ENCODE peak calls at places on chromosome 18, in six cellular contexts. Y is pancreas, F is brain microvascular endothelial cell, A is thyroid gland, P is psoas muscle, O is thoracic aorta. G is an unnamed sample.

GRCh38 chr18:32238635-32239268 is 48.9 kb downstream of the MEP1B start:
- DNase-seq in Y (no peak), P (no peak), O (no peak), F (no peak), A (no peak), G (no peak)

GRCh38 chr18:23377669-23378469 is 75.2 kb upstream of the RIOK3 start:
- DNase-seq in F (peak), P (no peak), O (no peak), Y (no peak), A (no peak), G (no peak)

GRCh38 chr18:51391215-51391614 is 193.7 kb upstream of the MEX3C start:
- DNase-seq in P (no peak), O (no peak), A (no peak), Y (no peak), F (no peak), G (no peak)

GRCh38 chr18:58228176-58228575 is 184.2 kb downstream of the NEDD4L start:
- DNase-seq in Y (no peak), P (no peak), F (no peak), A (peak), O (no peak), G (no peak)

GRCh38 chr18:59691996-59692395 is 5.2 kb downstream of the CCBE1 start:
- DNase-seq in P (no peak), F (no peak), O (no peak), Y (no peak), A (no peak), G (no peak)

GRCh38 chr18:54950221-54950620 is 9.0 kb downstream of the CCDC68 start:
- DNase-seq in Y (no peak), P (no peak), O (no peak), F (no peak), A (no peak), G (no peak)

GRCh38 chr18:72336786-72337185 is 207.4 kb downstream of the CBLN2 start:
- DNase-seq in A (no peak), P (no peak), Y (no peak), F (no peak), O (no peak), G (no peak)

GRCh38 chr18:75582406-75582821 is 154.9 kb upstream of the SMIM21 start:
- DNase-seq in A (no peak), F (no peak), Y (no peak), P (no peak), O (no peak), G (no peak)

GRCh38 chr18:79681484-79682387 is 2.1 kb downstream of the CTDP1 start:
- DNase-seq in F (no peak), P (no peak), O (no peak), Y (no peak), A (no peak), G (no peak)

GRCh38 chr18:67731853-67732252 is 215.3 kb upstream of the DSEL start:
- DNase-seq in A (no peak), P (no peak), Y (no peak), F (no peak), O (no peak), G (no peak)

GRCh38 chr18:47683774-47684173 is 246.7 kb downstream of the SMAD2 start:
- DNase-seq in P (no peak), O (no peak), Y (no peak), A (no peak), F (no peak), G (no peak)

GRCh38 chr18:8895341-8895740 is 190.0 kb downstream of the MTCL1 start:
- DNase-seq in O (no peak), A (no peak), P (no peak), F (no peak), Y (no peak), G (no peak)

GRCh38 chr18:79690586-79691482 is 11.2 kb downstream of the CTDP1 start:
- DNase-seq in P (no peak), O (no peak), Y (no peak), A (no peak), F (no peak), G (peak)

GRCh38 chr18:53191634-53192033 is 851.6 kb downstream of the DCC start:
- DNase-seq in F (no peak), O (no peak), Y (no peak), A (no peak), P (no peak), G (no peak)

GRCh38 chr18:79333046-79333445 is 62.7 kb upstream of the NFATC1 start:
- DNase-seq in A (no peak), Y (no peak), F (no peak), O (no peak), P (no peak), G (no peak)

GRCh38 chr18:80178935-80179818 is 68.1 kb downstream of the PARD6G start:
- DNase-seq in P (no peak), Y (no peak), F (no peak), A (no peak), O (no peak), G (no peak)

GRCh38 chr18:9708057-9708881 is at the start of gene RAB31:
- DNase-seq in F (peak), A (peak), O (peak), Y (peak), P (peak), G (peak)

GRCh38 chr18:29191263-29191662 is 1014.3 kb upstream of the CDH2 start:
- DNase-seq in O (no peak), Y (no peak), P (no peak), A (no peak), F (no peak), G (no peak)

GRCh38 chr18:9851511-9851910 is 34.3 kb upstream of the TXNDC2 start:
- DNase-seq in P (no peak), Y (no peak), F (no peak), A (no peak), O (no peak), G (no peak)

GRCh38 chr18:7023581-7023980 is 94.0 kb downstream of the LAMA1 start:
- DNase-seq in A (no peak), F (no peak), O (no peak), Y (no peak), P (no peak), G (no peak)

GRCh38 chr18:58827886-58828285 is 36.8 kb upstream of the ZNF532 start:
- DNase-seq in Y (no peak), A (no peak), O (no peak), P (no peak), F (no peak), G (peak)

GRCh38 chr18:55694291-55694690 is 106.3 kb upstream of the TCF4 start:
- DNase-seq in F (no peak), Y (no peak), O (no peak), P (no peak), A (no peak), G (no peak)

GRCh38 chr18:79724299-79725080 is 44.9 kb downstream of the CTDP1 start:
- DNase-seq in A (no peak), O (no peak), P (no peak), Y (no peak), F (no peak), G (no peak)

GRCh38 chr18:8967573-8967972 is 134.9 kb upstream of the NDUFV2 start:
- DNase-seq in A (no peak), Y (no peak), O (no peak), P (no peak), F (no peak), G (no peak)

GRCh38 chr18:6624271-6624670 is 105.2 kb upstream of the ARHGAP28 start:
- DNase-seq in A (no peak), P (no peak), Y (no peak), F (peak), O (no peak), G (no peak)

GRCh38 chr18:45617284-45617683 is 2.0 kb downstream of the SLC14A2 start:
- DNase-seq in F (peak), P (peak), Y (peak), A (peak), O (peak), G (peak)

GRCh38 chr18:74963820-74964446 is 245.0 kb downstream of the PTGR3 start:
- DNase-seq in O (no peak), P (no peak), A (peak), F (peak), Y (no peak), G (no peak)

GRCh38 chr18:12606592-12607315 is 51.2 kb downstream of the SPIRE1 start:
- DNase-seq in A (no peak), Y (no peak), P (no peak), O (no peak), F (no peak), G (no peak)

GRCh38 chr18:13888317-13888716 is 27.0 kb downstream of the MC2R start:
- DNase-seq in Y (no peak), O (no peak), P (no peak), A (no peak), F (no peak), G (no peak)

GRCh38 chr18:40607741-40608140 is 1347.3 kb upstream of the PIK3C3 start:
- DNase-seq in O (no peak), Y (no peak), P (no peak), A (no peak), F (no peak), G (no peak)

GRCh38 chr18:54389143-54389505 is 31.4 kb downstream of the C18orf54 start:
- DNase-seq in Y (no peak), O (no peak), P (no peak), A (no peak), F (no peak), G (no peak)

GRCh38 chr18:78232196-78232595 is 747.4 kb upstream of the SALL3 start:
- DNase-seq in A (no peak), O (no peak), Y (no peak), F (no peak), P (no peak), G (no peak)

GRCh38 chr18:56789004-56789888 is 138.1 kb downstream of the WDR7 start:
- DNase-seq in F (peak), A (no peak), P (no peak), Y (no peak), O (no peak), G (no peak)

GRCh38 chr18:55014095-55014494 is 54.8 kb upstream of the CCDC68 start:
- DNase-seq in P (no peak), Y (no peak), F (no peak), A (no peak), O (no peak), G (no peak)

GRCh38 chr18:65425366-65425765 is 325.4 kb upstream of the CDH7 start:
- DNase-seq in Y (no peak), O (no peak), A (no peak), P (no peak), F (no peak), G (no peak)

GRCh38 chr18:8800445-8800844 is 95.1 kb downstream of the MTCL1 start:
- DNase-seq in P (no peak), A (no peak), O (no peak), F (peak), Y (no peak), G (no peak)

GRCh38 chr18:44130365-44130942 is 550.2 kb upstream of the SETBP1 start:
- DNase-seq in A (peak), Y (no peak), F (peak), O (no peak), P (no peak), G (no peak)

GRCh38 chr18:51039138-51040112 is 9.4 kb downstream of the SMAD4 start:
- DNase-seq in A (peak), P (no peak), F (peak), O (no peak), Y (peak), G (no peak)

GRCh38 chr18:23049698-23050373 is 85.4 kb upstream of the CABLES1 start:
- DNase-seq in Y (no peak), O (no peak), P (no peak), F (no peak), A (no peak), G (no peak)

GRCh38 chr18:35974181-35974580 is 1.7 kb downstream of the RMP24 start:
- DNase-seq in Y (no peak), F (no peak), O (no peak), A (no peak), P (no peak), G (no peak)

GRCh38 chr18:35969676-35970075 is 2.8 kb upstream of the RMP24 start:
- DNase-seq in A (no peak), O (no peak), F (no peak), Y (no peak), P (no peak), G (no peak)

GRCh38 chr18:35972197-35973000 is at the start of gene RMP24:
- DNase-seq in F (peak), Y (peak), A (peak), O (peak), P (peak), G (peak)

GRCh38 chr18:35971661-35972196 is 750 bp upstream of the RMP24 start:
- DNase-seq in Y (no peak), O (no peak), P (no peak), F (peak), A (peak), G (no peak)

DNA sequence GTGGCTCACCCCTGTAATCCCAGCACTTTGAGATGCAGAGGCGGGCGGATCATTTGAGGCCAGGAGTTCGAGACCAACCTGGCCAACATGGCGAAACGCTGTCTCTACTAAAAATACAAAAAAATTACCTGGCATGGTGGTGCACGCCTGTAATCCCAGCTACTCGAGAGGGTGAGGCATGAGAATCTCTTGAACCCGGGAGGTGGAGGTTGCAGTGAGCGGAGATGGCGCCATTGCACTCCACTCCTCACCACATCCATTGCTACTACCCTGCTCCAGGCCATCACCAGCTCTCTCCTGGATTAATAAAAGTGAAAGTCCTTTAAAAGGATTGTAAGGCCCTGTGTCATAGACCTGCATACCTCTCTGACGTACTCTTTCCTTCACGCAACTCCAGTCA is 1.2 kb downstream of the RMP24 start:
- DNase-seq in O (no peak), A (no peak), Y (no peak), P (no peak), F (no peak), G (no peak)
- TF ChIP-seq CTCF in O (no peak), A (no peak), Y (no peak), P (no peak), F (no peak), G (no peak)

GRCh38 chr18:3104190-3105054 is 91.5 kb upstream of the LPIN2 start:
- DNase-seq in F (no peak), P (no peak), A (no peak), Y (no peak), O (no peak), G (no peak)
- H3K27ac ChIP-seq in F (no peak), P (peak), A (no peak), Y (no peak), O (peak), G (no peak)

DNA sequence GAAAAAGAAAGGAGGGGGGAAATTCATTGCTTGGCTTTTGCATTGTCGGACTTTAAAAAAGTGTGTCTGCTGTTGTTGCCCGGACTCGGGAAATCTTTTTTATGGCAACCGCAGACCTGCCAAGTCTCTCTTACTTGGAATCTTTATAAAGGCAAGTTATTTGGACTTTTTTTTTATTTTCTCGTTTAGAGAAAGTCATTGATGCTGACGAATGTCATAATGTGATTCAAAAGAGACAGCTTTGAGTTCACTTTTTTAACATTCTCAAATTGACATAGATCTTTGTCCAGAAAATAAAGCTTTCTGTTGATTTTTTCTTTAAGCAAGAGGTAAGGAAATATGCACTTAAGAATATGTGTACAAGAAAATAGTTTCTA is 651 bp upstream of the ZNF521 start:
- DNase-seq in Y (no peak), O (no peak), F (no peak), A (no peak), P (no peak), G (no peak)
- H3K4me3 ChIP-seq in Y (peak), O (peak), F (peak), A (no peak), P (peak), G (peak)

DNA sequence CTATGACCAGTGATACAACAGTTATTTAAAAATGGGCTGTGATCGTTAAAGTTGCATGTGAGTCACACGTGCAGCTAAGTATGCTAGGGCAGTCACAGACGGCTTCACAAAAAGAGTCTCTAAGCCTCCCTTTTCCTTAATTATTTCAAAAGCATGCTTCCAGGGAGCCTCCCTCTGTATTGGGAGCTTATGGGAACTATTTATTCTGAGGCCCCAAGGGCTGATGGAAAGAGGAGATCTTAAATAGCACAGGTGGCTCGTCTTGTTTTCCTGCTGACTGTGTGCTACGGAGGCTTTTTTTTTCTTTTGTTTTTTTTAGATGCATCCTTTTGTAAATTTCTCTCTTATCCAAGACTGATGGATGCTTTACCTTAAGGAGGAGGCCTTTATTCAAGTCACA is 94.3 kb downstream of the ADCYAP1 start:
- DNase-seq in P (no peak), O (no peak), F (no peak), A (no peak), Y (no peak), G (no peak)
- TF ChIP-seq CTCF in P (no peak), O (no peak), F (no peak), A (no peak), Y (no peak), G (no peak)

GRCh38 chr18:63173983-63174382 is 145.6 kb downstream of the BCL2 start:
- DNase-seq in P (no peak), Y (no peak), A (no peak), F (no peak), O (no peak), G (no peak)

GRCh38 chr18:63162271-63163014 is 157.1 kb downstream of the BCL2 start:
- DNase-seq in Y (no peak), O (no peak), P (no peak), A (no peak), F (peak), G (no peak)

GRCh38 chr18:63166142-63166541 is 153.4 kb downstream of the BCL2 start:
- DNase-seq in Y (no peak), P (no peak), A (no peak), F (no peak), O (no peak), G (no peak)

GRCh38 chr18:63169853-63170252 is 149.7 kb downstream of the BCL2 start:
- DNase-seq in O (no peak), F (no peak), P (no peak), A (no peak), Y (no peak), G (no peak)

GRCh38 chr18:63168287-63168686 is 151.3 kb downstream of the BCL2 start:
- DNase-seq in A (no peak), F (no peak), P (no peak), O (no peak), Y (no peak), G (no peak)
- H3K27ac ChIP-seq in A (no peak), F (no peak), P (no peak), O (no peak), Y (no peak), G (no peak)

GRCh38 chr18:11407900-11408299 is 201.5 kb upstream of the SLC35G4 start:
- DNase-seq in F (peak), Y (no peak), O (no peak), A (no peak), P (no peak), G (no peak)
- H3K4me3 ChIP-seq in F (no peak), Y (no peak), O (no peak), A (no peak), P (no peak), G (no peak)

DNA sequence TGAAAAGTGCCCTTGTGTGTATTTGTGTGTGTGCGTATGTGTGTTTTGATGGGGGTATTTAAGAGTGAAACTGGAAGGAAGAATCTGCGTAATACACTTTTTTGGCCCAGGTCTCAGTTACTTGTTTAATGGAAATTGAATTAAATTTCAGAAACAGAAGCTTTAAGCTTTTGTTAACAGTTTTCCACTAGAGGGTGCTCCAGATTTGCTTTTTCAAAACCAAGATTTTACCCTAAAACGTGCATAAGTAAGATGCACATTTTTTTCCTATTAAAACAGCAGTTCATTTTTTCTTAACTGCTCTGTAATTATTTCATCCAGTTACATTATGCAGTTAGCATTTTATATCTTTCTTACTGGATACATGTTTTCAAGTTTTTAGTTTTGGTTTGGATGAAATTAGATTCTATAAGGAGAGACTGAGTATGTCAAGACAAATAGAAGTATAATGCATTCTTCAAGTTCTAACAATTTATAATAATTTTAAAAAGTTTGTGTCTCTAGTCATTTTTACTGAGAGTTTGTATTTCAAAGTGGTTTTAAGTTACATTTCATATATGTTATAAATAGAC is 97.2 kb downstream of the PIK3C3 start:
- DNase-seq in O (no peak), Y (no peak), F (no peak), P (no peak), A (no peak), G (no peak)
- TF ChIP-seq CTCF in O (no peak), Y (no peak), F (peak), P (no peak), A (no peak), G (no peak)

GRCh38 chr18:77102246-77103040 is 30.1 kb downstream of the MBP start:
- DNase-seq in P (no peak), F (peak), Y (no peak), O (no peak), A (no peak), G (no peak)
- H3K27ac ChIP-seq in P (peak), F (peak), Y (peak), O (peak), A (peak), G (peak)

GRCh38 chr18:31162825-31163435 is at the start of gene DSC1:
- DNase-seq in Y (no peak), P (no peak), A (no peak), F (no peak), O (no peak), G (no peak)
- H3K4me3 ChIP-seq in Y (no peak), P (no peak), A (no peak), F (no peak), O (no peak), G (no peak)